ENCODE peak calls at places on chromosomes 3 and 15, in five cellular contexts. M is thyroid gland, T is upper lobe of right lung, R is endothelial cell of umbilical vein, S is MM.1S. X is an unnamed sample. For H3K4me1, the result is how much of the 10 kb centered on the place peaks cover.

GRCh38 chr3:176430244-176430893 is 766.9 kb downstream of the TBL1XR1 start:
- DNase-seq in T (no peak), M (peak), S (peak), R (peak), X (peak)

GRCh38 chr3:175146258-175146657 is 287.1 kb downstream of the NAALADL2 start:
- DNase-seq in M (no peak), T (no peak), R (peak), S (peak), X (no peak)

GRCh38 chr3:12187448-12188327 is 29.0 kb upstream of the TIMP4 start:
- DNase-seq in M (peak), T (peak), R (peak), S (no peak), X (no peak)

GRCh38 chr15:90851945-90852344 is 16.4 kb upstream of the FURIN start:
- DNase-seq in M (no peak), T (no peak), S (no peak), R (no peak), X (no peak)

GRCh38 chr15:32091505-32092380 is 61.4 kb downstream of the CHRNA7 start:
- DNase-seq in S (no peak), R (no peak), M (no peak), T (no peak), X (no peak)

GRCh38 chr3:127484601-127485388 is 105.7 kb downstream of the TPRA1 start:
- DNase-seq in S (no peak), T (peak), M (no peak), R (no peak), X (no peak)

GRCh38 chr3:174358252-174358651 is 500.9 kb upstream of the NAALADL2 start:
- DNase-seq in T (no peak), M (no peak), S (no peak), R (peak), X (no peak)

GRCh38 chr3:180142041-180142440 is 105.3 kb upstream of the PEX5L start:
- DNase-seq in T (no peak), S (no peak), M (no peak), R (no peak), X (no peak)

GRCh38 chr3:48919215-48920138 is 835 bp downstream of the ARIH2 start:
- DNase-seq in R (peak), T (no peak), S (peak), M (peak), X (peak)

GRCh38 chr15:89531796-89532537 is 35.6 kb upstream of the RHCG start:
- DNase-seq in R (no peak), S (no peak), M (no peak), T (no peak), X (no peak)

GRCh38 chr3:114668099-114668498 is 374.3 kb downstream of the TIGIT start:
- DNase-seq in M (no peak), T (no peak), S (no peak), R (no peak), X (no peak)

GRCh38 chr3:2879587-2879986 is 230.6 kb downstream of the IL5RA start:
- DNase-seq in T (no peak), S (no peak), M (no peak), R (no peak), X (no peak)

GRCh38 chr3:40801276-40801675 is 276.5 kb downstream of the ZNF621 start:
- DNase-seq in S (no peak), M (no peak), R (no peak), T (no peak), X (no peak)

DNA sequence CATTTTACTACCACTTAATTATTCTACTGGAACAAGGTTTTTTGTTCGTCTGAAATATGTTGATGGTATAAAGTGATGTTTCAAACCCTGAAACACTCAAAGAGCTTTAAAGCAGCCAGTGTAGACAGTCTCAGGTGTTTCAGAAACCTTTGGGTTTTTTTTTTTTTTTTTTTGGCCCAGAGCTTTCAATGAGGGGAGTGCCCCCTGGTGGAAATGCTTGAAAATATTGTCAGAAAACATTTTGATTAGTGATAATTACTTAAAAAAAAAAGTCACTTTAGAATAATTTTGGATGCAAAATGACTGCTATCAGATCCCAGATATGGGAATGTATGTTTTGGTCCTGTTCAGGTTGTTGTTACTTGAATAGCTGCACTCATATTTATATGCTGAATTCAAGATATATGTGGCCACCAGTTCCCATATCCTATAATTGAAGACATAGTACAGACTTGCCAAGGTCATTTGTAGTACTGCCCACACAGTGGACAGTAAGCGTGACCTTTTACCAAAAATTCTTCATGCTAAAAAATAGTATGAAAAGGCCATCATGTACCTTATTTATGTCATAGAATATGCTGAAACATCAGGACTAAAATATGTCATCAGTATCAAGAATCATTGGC is 35.9 kb downstream of the SATB1 start:
- DNase-seq in S (peak), R (peak), T (no peak), M (no peak), X (no peak)
- TF ChIP-seq CTCF in S (peak), R (peak), T (peak), M (peak), X (no peak)

GRCh38 chr15:82848201-82848993 is 39.0 kb downstream of the WHAMM start:
- DNase-seq in T (no peak), S (no peak), M (no peak), R (no peak), X (no peak)
- H3K4me1 ChIP-seq in T (under half), S (under half), M (under half), R (under half), X (under half)

GRCh38 chr3:121493431-121493830 is 52.4 kb downstream of the POLQ start:
- DNase-seq in R (no peak), S (no peak), T (no peak), M (no peak), X (no peak)
- TF ChIP-seq CTCF in R (no peak), S (no peak), T (no peak), M (no peak), X (no peak)

GRCh38 chr15:52485290-52485689 is 43.4 kb downstream of the MYO5A start:
- DNase-seq in M (no peak), S (no peak), R (no peak), T (no peak), X (no peak)
- H3K4me1 ChIP-seq in M (under half), S (half or more), R (half or more), T (under half), X (under half)

GRCh38 chr3:33131328-33132018 is 17.7 kb downstream of the CRTAP start:
- DNase-seq in M (peak), S (peak), R (peak), T (no peak), X (peak)
- TF ChIP-seq CTCF in M (peak), S (peak), R (peak), T (peak), X (peak)

DNA sequence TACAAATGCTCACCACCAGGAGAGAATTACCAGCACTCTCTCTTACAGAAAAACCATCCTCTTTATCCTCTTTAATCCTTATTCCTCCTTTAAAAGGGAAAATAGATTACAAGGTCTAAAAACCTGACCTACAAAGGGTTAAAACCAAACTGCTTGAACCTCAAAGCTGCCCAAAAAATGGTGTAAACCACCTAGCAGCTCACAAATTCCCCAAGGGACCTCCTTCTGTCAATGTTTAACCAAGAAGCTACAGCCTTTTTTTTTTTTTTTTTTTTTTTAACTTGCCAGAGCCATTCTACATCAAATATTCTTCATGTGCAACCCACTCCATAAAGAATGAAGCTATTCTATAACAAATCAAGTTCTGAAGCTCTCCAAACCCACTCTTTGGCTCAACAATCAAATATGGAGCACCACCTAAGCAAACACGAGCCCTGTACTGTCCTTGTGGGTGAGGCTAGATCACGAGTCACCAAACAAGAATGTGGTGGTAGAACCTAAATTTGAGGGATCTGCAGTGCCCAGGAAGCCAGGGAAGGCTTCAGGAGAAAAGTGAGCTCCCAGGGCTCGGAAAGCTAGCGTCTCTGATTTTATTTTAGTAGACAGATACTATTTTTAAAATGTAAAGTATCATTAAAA is 20.1 kb downstream of the OSBPL10 start:
- DNase-seq in S (no peak), R (no peak), M (peak), T (no peak), X (no peak)
- H3K4me1 ChIP-seq in S (under half), R (under half), M (under half), T (under half), X (under half)

DNA sequence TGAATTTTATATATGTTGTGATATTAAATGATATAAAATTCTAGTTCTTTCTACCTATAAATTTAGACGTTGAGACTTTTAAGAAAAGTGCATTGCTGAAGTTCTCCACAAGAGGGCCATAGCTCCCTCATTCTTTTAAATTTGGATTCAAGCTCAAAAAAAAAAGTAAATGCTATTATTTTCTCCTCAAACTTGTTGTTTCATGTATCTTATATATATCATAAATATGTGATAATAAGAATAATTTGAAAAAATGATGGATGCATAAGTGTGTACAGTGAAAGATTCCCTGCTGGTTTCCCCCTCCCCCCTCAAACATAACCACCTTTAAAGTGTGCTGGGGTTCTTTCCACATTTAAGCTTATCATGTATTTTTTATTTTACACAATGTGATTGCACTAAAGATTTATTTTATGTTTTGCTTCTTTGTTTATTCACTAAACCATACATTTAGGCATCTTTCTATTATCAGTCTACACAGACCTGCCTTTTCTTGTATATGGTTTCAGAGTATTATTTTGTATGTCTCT is 769.4 kb upstream of the GOLIM4 start:
- DNase-seq in S (peak), M (no peak), T (no peak), R (peak), X (no peak)
- TF ChIP-seq CTCF in S (peak), M (peak), T (peak), R (peak), X (peak)

GRCh38 chr3:69090021-69090420 is 5.3 kb downstream of the ARL6IP5 start:
- DNase-seq in T (no peak), M (no peak), R (peak), S (no peak), X (no peak)

GRCh38 chr3:69085543-69086132 is 901 bp downstream of the ARL6IP5 start:
- DNase-seq in S (peak), R (no peak), T (peak), M (peak), X (peak)

GRCh38 chr3:69086133-69086722 is 1.5 kb downstream of the ARL6IP5 start:
- DNase-seq in S (peak), M (peak), R (peak), T (peak), X (peak)

GRCh38 chr3:69087030-69087791 is 2.5 kb downstream of the ARL6IP5 start:
- DNase-seq in S (peak), T (no peak), M (no peak), R (no peak), X (no peak)

GRCh38 chr3:69088033-69088432 is 3.3 kb downstream of the ARL6IP5 start:
- DNase-seq in T (no peak), S (peak), R (peak), M (no peak), X (no peak)
- H3K4me1 ChIP-seq in T (half or more), S (half or more), R (half or more), M (half or more), X (under half)

GRCh38 chr3:76753599-76753998 is 286.3 kb upstream of the ROBO2 start:
- DNase-seq in T (no peak), M (no peak), R (no peak), S (peak), X (no peak)
- TF ChIP-seq CTCF in T (peak), M (no peak), R (no peak), S (peak), X (no peak)